ENCODE peak calls at places on chromosome 9, in eight cellular contexts. P, J, K, U, V, B, O and R are unnamed samples.

GRCh38 chr9:136516191-136516654 is 29.6 kb downstream of the NOTCH1 start:
- DNase-seq in O (no peak), U (no peak), B (no peak), K (no peak), J (no peak), V (no peak), P (no peak), R (no peak)

GRCh38 chr9:33813712-33814641 is 3.0 kb upstream of the UBE2R2 start:
- DNase-seq in K (peak), U (no peak), P (peak), V (no peak), O (peak), B (no peak), J (peak), R (peak)

GRCh38 chr9:74803366-74804017 is 84.2 kb downstream of the TRPM6 start:
- DNase-seq in O (no peak), V (no peak), K (no peak), U (no peak), P (no peak), J (peak), B (no peak), R (no peak)

GRCh38 chr9:18014556-18014955 is 435.7 kb downstream of the SH3GL2 start:
- DNase-seq in J (no peak), B (no peak), P (peak), K (no peak), V (no peak), O (no peak), U (no peak), R (no peak)

GRCh38 chr9:114122152-114122615 is 23.1 kb upstream of the KIF12 start:
- DNase-seq in B (no peak), U (no peak), O (no peak), V (no peak), P (no peak), K (no peak), J (no peak), R (no peak)

GRCh38 chr9:34996905-34997279 is 7.3 kb downstream of the DNAJB5 start:
- DNase-seq in K (no peak), J (no peak), B (no peak), V (no peak), P (no peak), O (peak), U (no peak), R (no peak)

GRCh38 chr9:124835026-124835501 is 18.2 kb upstream of the WDR38 start:
- DNase-seq in U (peak), P (peak), B (no peak), J (no peak), O (peak), V (no peak), K (no peak), R (no peak)

GRCh38 chr9:129776566-129776937 is 23.7 kb upstream of the PTGES start:
- DNase-seq in B (no peak), U (no peak), P (peak), O (no peak), K (no peak), J (no peak), V (no peak), R (no peak)

GRCh38 chr9:125997510-125997823 is 250.3 kb downstream of the PBX3 start:
- DNase-seq in P (no peak), K (no peak), U (no peak), V (no peak), B (no peak), J (no peak), O (no peak), R (no peak)

GRCh38 chr9:108994695-108995094 is 18.6 kb downstream of the CTNNAL1 start:
- DNase-seq in U (peak), V (no peak), O (peak), P (peak), K (peak), B (no peak), J (no peak), R (no peak)

GRCh38 chr9:34552606-34552981 is 29.8 kb upstream of the ENHO start:
- DNase-seq in O (no peak), B (no peak), U (no peak), P (no peak), K (no peak), J (no peak), V (no peak), R (no peak)

GRCh38 chr9:123401879-123402513 is 46.0 kb downstream of the CRB2 start:
- DNase-seq in J (peak), U (no peak), V (peak), K (peak), B (no peak), P (peak), O (peak), R (peak)

GRCh38 chr9:133141833-133142594 is 21.0 kb upstream of the RALGDS start:
- DNase-seq in O (no peak), V (no peak), B (peak), K (peak), J (no peak), P (no peak), U (peak), R (peak)

GRCh38 chr9:72538926-72539702 is 17.7 kb downstream of the TMC1 start:
- DNase-seq in P (no peak), O (no peak), U (no peak), J (no peak), B (no peak), K (no peak), V (no peak), R (no peak)

GRCh38 chr9:114592356-114592755 is 4.8 kb downstream of the ATP6V1G1 start:
- DNase-seq in K (peak), J (no peak), V (no peak), P (peak), U (no peak), O (no peak), B (peak), R (peak)

GRCh38 chr9:121701736-121702261 is 50.4 kb downstream of the DAB2IP start:
- DNase-seq in V (no peak), O (no peak), U (no peak), K (no peak), B (no peak), J (no peak), P (no peak), R (no peak)

DNA sequence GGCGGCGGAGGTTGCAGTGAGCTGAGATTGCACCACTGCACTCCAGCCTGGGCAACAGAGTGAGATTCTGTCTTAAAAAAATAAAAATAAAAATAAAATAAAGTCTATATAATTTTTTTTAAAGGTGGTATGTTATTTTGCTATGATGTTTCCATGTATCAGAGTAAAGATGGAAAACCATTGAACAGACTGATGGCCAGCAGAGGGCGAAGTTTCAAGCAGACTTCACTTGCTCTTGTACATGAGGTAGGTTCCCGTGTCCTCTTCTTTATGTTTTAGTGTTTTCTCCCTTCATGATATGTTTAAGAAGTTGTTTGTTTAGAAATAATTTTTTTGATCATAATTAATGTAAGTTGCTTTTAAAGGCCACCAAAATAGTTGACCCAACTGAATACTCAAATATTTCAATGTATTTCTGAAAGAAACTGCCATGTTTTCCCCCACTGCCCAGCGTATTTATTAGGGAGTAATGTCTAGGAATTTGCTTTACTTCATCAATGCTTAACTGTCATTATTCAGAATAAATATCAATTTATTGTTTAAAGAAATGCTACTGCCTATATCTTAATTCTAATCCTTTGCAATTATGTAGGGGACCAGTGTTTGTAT is 146.4 kb downstream of the HACD4 start:
- DNase-seq in U (peak), V (peak), J (no peak), P (peak), O (no peak), K (peak), B (peak), R (peak)
- TF ChIP-seq CTCF in U (peak), V (peak), J (peak), P (peak), O (no peak), K (peak), B (peak), R (peak)

GRCh38 chr9:92607773-92608172 is 62.2 kb downstream of the IPPK start:
- DNase-seq in O (no peak), V (peak), U (no peak), B (no peak), P (peak), K (no peak), J (no peak), R (no peak)
- TF ChIP-seq CTCF in O (no peak), V (no peak), U (no peak), B (no peak), P (no peak), K (no peak), J (no peak), R (no peak)

GRCh38 chr9:69931340-69931739 is 110.7 kb downstream of the CFAP95 start:
- DNase-seq in P (peak), B (no peak), U (no peak), K (no peak), O (no peak), J (no peak), V (no peak), R (no peak)
- TF ChIP-seq CTCF in P (peak), B (no peak), U (no peak), K (no peak), O (peak), J (peak), V (peak), R (no peak)

GRCh38 chr9:119375892-119376291 is 6.7 kb upstream of the BRINP1 start:
- DNase-seq in U (no peak), P (no peak), J (no peak), V (no peak), K (no peak), B (no peak), O (no peak), R (peak)
- TF ChIP-seq CTCF in U (no peak), P (no peak), J (peak), V (peak), K (no peak), B (no peak), O (no peak), R (peak)

GRCh38 chr9:22119537-22120167 is 110.5 kb upstream of the CDKN2B start:
- DNase-seq in O (no peak), B (no peak), J (no peak), V (no peak), K (no peak), P (peak), U (no peak), R (peak)
- TF ChIP-seq CTCF in O (no peak), B (no peak), J (peak), V (peak), K (peak), P (peak), U (peak), R (peak)

GRCh38 chr9:98410185-98410697 is 154.8 kb upstream of the TBC1D2 start:
- DNase-seq in J (no peak), K (no peak), O (peak), B (no peak), P (peak), U (no peak), V (peak), R (no peak)
- TF ChIP-seq CTCF in J (peak), K (no peak), O (peak), B (no peak), P (peak), U (peak), V (peak), R (no peak)

GRCh38 chr9:31119882-31120481 is 1264.5 kb upstream of the ACO1 start:
- DNase-seq in B (peak), O (no peak), V (no peak), U (peak), K (peak), J (no peak), P (peak), R (peak)
- TF ChIP-seq CTCF in B (peak), O (no peak), V (no peak), U (peak), K (peak), J (peak), P (peak), R (peak)

DNA sequence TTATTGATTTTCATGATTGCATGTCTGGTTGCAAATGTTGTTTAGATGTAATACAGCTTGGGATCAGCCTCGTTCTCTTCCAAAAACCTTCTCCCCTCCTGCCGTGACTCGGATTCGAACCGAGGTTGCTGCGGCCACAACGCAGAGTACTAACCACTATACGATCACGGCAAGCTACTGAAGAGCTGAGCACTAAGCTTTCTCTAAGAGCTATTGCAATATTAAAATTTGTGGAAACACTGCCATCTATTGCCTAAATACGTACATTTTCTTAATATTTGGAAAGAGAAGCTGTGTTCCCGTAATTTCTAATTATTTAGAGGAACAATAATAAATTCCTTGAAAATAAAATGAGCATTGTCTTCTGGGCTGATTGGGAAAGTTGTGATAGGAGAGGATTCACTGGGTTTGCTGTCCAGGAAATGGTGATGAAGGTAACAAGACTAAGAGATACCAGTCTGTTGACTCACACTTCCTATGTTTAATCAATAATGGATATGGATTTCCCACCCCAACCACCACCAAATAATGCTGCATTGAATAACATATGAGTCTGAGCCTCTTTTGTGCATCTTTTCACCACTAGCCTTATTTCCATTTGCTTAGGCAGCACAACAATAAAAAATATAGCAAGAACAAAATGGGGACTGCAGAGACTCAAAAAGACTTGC is 120.0 kb upstream of the NFIB start:
- DNase-seq in V (peak), B (no peak), K (no peak), J (no peak), O (no peak), U (no peak), P (peak), R (no peak)
- TF ChIP-seq CTCF in V (peak), B (no peak), K (peak), J (peak), O (peak), U (no peak), P (peak), R (no peak)

GRCh38 chr9:96299823-96300222 is 2.2 kb downstream of the HSD17B3 start:
- DNase-seq in U (no peak), B (no peak), P (no peak), J (peak), K (no peak), V (no peak), O (no peak), R (no peak)
- TF ChIP-seq CTCF in U (no peak), B (no peak), P (no peak), J (no peak), K (no peak), V (no peak), O (no peak), R (no peak)

GRCh38 chr9:36728651-36729520 is 156.2 kb downstream of the MELK start:
- DNase-seq in K (peak), V (peak), U (peak), J (peak), B (peak), O (peak), P (peak), R (peak)
- TF ChIP-seq CTCF in K (peak), V (peak), U (no peak), J (peak), B (peak), O (peak), P (peak), R (peak)